ENCODE peak calls at places on chromosomes 1 and 21, in ten cellular contexts. V is heart right ventricle; Z is BJ; U is cardiac muscle cell; R is stomach; X is GM23338; K is CD8-positive, alpha-beta T cell; E is OCI-LY7; I is SK-N-SH; P is kidney. S is an unnamed sample. For H3K36me3, the result is how much of the 10 kb centered on the place peaks cover.

GRCh38 chr1:78871249-78871648 is 135.3 kb downstream of the ADGRL4 start:
- DNase-seq in I (no peak), X (peak), E (no peak), V (no peak), U (no peak), R (no peak), K (no peak), Z (no peak), P (no peak), S (no peak)

GRCh38 chr1:65075123-65075976 is 72.7 kb upstream of the AK4 start:
- DNase-seq in V (peak), X (peak), K (peak), R (peak), Z (no peak), E (peak), P (no peak), U (peak), I (peak), S (no peak)

GRCh38 chr1:31957701-31958674 is 19.8 kb upstream of the PTP4A2 start:
- DNase-seq in I (no peak), R (no peak), E (no peak), U (peak), P (no peak), Z (no peak), X (no peak), K (no peak), V (peak), S (no peak)

GRCh38 chr1:30670195-30671060 is 53.0 kb downstream of the MATN1 start:
- DNase-seq in R (no peak), I (no peak), E (no peak), P (peak), X (no peak), V (no peak), U (peak), K (no peak), Z (peak), S (no peak)

GRCh38 chr1:100734716-100735115 is 15.2 kb downstream of the VCAM1 start:
- DNase-seq in P (no peak), Z (peak), X (no peak), R (no peak), K (no peak), I (no peak), V (no peak), U (peak), E (no peak), S (no peak)

GRCh38 chr1:222769181-222769580 is 32.2 kb downstream of the FAM177B start:
- DNase-seq in I (no peak), Z (no peak), V (no peak), K (no peak), R (no peak), P (no peak), E (peak), U (no peak), X (peak), S (no peak)

GRCh38 chr1:174740248-174740990 is 259.3 kb upstream of the CACYBP start:
- DNase-seq in V (no peak), K (no peak), E (no peak), Z (no peak), X (no peak), I (no peak), U (peak), R (no peak), P (no peak), S (no peak)

GRCh38 chr1:50973875-50974617 is 4.0 kb downstream of the CDKN2C start:
- DNase-seq in P (no peak), V (no peak), I (no peak), Z (no peak), K (no peak), X (peak), U (no peak), E (no peak), R (no peak), S (no peak)

GRCh38 chr1:151990856-151991198 is 2.8 kb downstream of the S100A10 start:
- DNase-seq in E (no peak), U (peak), K (no peak), I (no peak), Z (no peak), P (no peak), R (peak), X (no peak), V (peak), S (no peak)

GRCh38 chr1:159881930-159882839 is 17.8 kb downstream of the CFAP45 start:
- DNase-seq in R (peak), Z (peak), P (peak), K (peak), U (peak), E (no peak), X (no peak), I (peak), V (peak), S (peak)

GRCh38 chr1:201309420-201309819 is 26.1 kb downstream of the PKP1 start:
- DNase-seq in E (peak), I (peak), R (peak), Z (no peak), X (peak), U (peak), K (no peak), V (peak), P (no peak), S (peak)

GRCh38 chr1:203126866-203127671 is 457 bp upstream of the ADORA1 start:
- DNase-seq in V (no peak), I (no peak), U (peak), Z (no peak), E (no peak), X (no peak), K (no peak), R (no peak), P (no peak), S (no peak)

GRCh38 chr21:42379425-42380215 is 13.3 kb upstream of the TFF1 start:
- DNase-seq in R (no peak), K (no peak), Z (no peak), U (no peak), V (no peak), E (peak), X (no peak), I (no peak), P (peak), S (no peak)

GRCh38 chr1:201224671-201225400 is 34.2 kb downstream of the IGFN1 start:
- DNase-seq in E (no peak), P (peak), R (no peak), Z (no peak), I (no peak), U (peak), V (no peak), K (no peak), X (no peak), S (no peak)

GRCh38 chr1:7584157-7584556 is 186.9 kb upstream of the VAMP3 start:
- DNase-seq in U (no peak), R (no peak), Z (no peak), E (no peak), X (no peak), I (no peak), K (no peak), P (peak), V (no peak), S (peak)

GRCh38 chr1:118018064-118018463 is 88.5 kb downstream of the WDR3 start:
- DNase-seq in P (no peak), U (no peak), X (no peak), R (no peak), I (no peak), E (no peak), V (no peak), Z (no peak), K (no peak), S (no peak)

GRCh38 chr1:155729031-155729898 is 40.4 kb downstream of the DAP3 start:
- DNase-seq in Z (no peak), E (peak), V (peak), I (peak), X (peak), P (no peak), U (peak), K (peak), R (peak), S (no peak)

GRCh38 chr1:179175011-179175934 is 54.2 kb downstream of the ABL2 start:
- DNase-seq in E (no peak), R (no peak), I (no peak), U (peak), K (no peak), X (no peak), P (no peak), Z (peak), V (no peak), S (no peak)

DNA sequence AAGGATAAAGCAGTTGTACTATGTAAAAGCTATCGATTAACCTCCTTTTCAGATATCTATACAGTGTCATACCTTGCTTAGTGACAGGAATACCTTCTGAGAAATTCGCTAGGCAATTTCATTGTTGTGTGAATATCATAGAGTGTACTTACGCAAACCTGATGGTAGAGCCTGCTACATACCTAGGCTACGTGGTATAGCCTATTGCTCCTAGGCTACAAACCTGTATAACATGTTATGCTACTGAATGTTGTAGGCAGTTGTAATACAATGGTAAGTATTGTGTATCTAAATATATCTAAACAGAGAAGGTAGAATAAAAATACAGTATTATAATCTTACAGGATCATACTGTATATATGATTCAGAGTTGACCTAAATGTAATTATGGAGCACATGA is 26.5 kb downstream of the FLVCR1 start:
- DNase-seq in X (no peak), E (no peak), Z (no peak), K (no peak), P (no peak), V (no peak), I (no peak), R (no peak), U (no peak), S (no peak)
- H3K36me3 ChIP-seq in X (half or more), E (half or more), Z (under half), K (under half), P (under half), V (half or more), I (half or more), R (half or more), U (half or more), S (half or more)

GRCh38 chr1:189859385-189859977 is 618.2 kb downstream of the BRINP3 start:
- DNase-seq in R (no peak), K (no peak), I (peak), U (peak), Z (no peak), X (peak), E (peak), V (no peak), P (no peak), S (no peak)
- TF ChIP-seq CTCF in R (no peak), K (peak), I (peak), U (peak), Z (peak), X (peak), E (peak), V (peak), P (no peak), S (peak)

DNA sequence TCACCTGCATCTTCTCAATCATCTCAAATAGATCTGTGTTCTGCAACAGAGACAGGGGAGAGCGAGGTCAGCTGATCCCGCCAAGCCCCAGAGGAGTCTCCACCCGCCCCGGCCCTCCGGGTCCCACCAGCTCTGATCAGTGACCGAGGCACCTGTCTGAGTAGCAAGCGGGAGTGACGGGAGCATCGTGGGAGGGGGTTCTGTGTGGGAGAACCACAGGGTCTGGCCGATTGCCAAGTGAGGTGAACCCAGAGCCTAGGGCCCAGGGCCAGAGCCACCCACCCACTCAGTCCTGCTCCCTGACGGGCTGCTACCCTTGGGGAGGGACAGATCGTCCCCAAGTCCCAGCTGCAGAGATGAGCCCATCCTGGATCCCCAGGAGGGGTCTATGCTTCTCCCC is 49.1 kb downstream of the RAP1GAP start:
- DNase-seq in V (no peak), I (no peak), U (no peak), X (no peak), K (no peak), P (no peak), E (no peak), Z (no peak), R (no peak), S (no peak)
- H3K36me3 ChIP-seq in V (under half), I (under half), U (under half), X (under half), K (under half), P (under half), E (under half), Z (under half), R (under half), S (under half)

GRCh38 chr21:46639489-46640386 is 4.3 kb downstream of the PRMT2 start:
- DNase-seq in Z (no peak), R (no peak), U (peak), E (peak), P (no peak), I (peak), V (no peak), K (no peak), X (peak), S (no peak)
- TF ChIP-seq CTCF in Z (peak), R (no peak), U (peak), E (peak), P (no peak), I (peak), V (peak), K (peak), X (no peak), S (peak)

DNA sequence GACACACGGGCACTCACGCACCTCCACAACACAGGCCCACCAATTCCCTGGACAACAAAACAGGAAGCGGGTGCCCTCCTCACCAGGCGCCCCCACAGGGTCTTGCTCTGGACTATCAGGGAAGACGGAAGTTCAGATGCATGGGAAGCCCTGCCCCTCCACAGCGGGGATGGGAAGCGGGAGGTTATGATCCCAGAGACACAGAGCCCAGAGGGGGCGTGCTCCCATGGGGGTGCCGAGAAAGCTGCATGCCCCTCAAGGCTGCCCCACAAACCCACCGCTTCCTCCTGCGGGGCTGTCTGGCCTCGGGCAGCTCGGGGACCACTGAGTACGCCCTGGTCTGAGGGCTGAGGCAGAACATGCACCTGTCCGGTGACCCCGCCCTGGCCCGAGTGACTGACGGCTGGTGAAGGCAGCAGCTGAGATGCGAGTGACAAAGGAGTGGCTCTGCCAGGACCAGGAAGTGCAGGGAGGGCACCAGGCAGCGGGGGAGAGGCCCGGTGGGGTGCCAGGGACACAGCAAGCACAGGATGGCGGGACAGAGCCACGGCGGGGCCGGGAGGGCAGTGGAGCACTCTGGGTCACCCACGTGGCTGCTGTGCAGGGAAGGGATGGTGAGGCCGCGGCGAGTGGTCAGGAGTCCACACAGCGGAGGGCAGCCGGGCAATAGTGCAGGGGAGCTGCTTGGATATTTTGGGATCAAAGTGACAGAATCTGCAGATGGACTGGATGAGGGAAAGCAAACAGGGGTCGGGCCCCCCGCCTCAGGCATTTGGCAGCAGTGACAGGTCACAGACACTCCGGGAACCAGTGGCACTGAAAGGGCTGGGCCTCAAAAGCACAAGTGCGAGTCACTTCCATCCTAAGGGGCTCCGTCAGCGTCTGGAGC is 18.6 kb downstream of the NADK start:
- DNase-seq in P (peak), V (no peak), K (no peak), X (no peak), E (no peak), I (no peak), R (peak), Z (no peak), U (no peak), S (no peak)
- H3K36me3 ChIP-seq in P (under half), V (half or more), K (under half), X (under half), E (half or more), I (under half), R (half or more), Z (under half), U (under half), S (half or more)

DNA sequence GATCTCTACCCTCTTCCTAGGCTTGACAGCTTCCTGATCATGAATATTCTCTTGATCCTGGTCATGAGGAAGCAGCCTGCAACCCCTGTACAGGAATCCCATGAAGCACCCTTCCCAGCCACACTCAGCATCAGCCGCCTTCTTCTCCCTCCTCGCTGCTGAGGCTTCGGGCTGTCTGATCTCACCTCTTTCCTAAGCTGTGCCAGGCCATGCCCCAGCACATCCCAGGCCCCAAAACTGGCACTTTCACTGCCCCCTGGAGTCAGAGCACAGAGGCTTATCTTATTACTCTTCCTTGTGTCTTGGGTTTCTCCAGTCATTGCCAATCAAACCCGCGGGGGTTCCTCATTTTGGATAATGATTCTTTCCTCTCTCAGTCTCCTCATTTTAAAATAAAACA is 259.5 kb downstream of the RGS7 start:
- DNase-seq in E (no peak), X (no peak), P (no peak), I (no peak), V (no peak), U (no peak), R (no peak), K (no peak), Z (no peak), S (no peak)
- TF ChIP-seq CTCF in E (no peak), X (peak), P (no peak), I (no peak), V (no peak), U (no peak), R (no peak), K (no peak), Z (no peak), S (no peak)